ENCODE peak calls at places on chromosomes 4 and X, in five cellular contexts. O, T, P, H and J are unnamed samples.

GRCh38 chr4:138275946-138276621 is 33.9 kb upstream of the SLC7A11 start:
- DNase-seq in P (no peak), O (no peak), H (peak), T (peak), J (no peak)

GRCh38 chr4:8737075-8737474 is 134.6 kb downstream of the HMX1 start:
- DNase-seq in O (no peak), T (no peak), P (no peak), H (no peak), J (no peak)

GRCh38 chr4:137451150-137451850 is 81.0 kb downstream of the PCDH18 start:
- DNase-seq in P (no peak), T (no peak), H (no peak), O (no peak), J (no peak)

GRCh38 chrX:56995271-56995994 is at the start of gene SPIN3:
- DNase-seq in P (peak), H (peak), O (peak), T (peak), J (peak)

GRCh38 chr4:885353-885752 is 46.8 kb downstream of the GAK start:
- DNase-seq in P (no peak), H (no peak), T (no peak), O (no peak), J (no peak)

GRCh38 chr4:3607690-3608514 is 75.7 kb upstream of the LRPAP1 start:
- DNase-seq in O (no peak), P (no peak), T (no peak), H (no peak), J (no peak)

GRCh38 chr4:159127745-159128518 is 25.1 kb downstream of the RAPGEF2 start:
- DNase-seq in T (no peak), H (no peak), P (no peak), O (no peak), J (no peak)

GRCh38 chrX:68648960-68649359 is 1.5 kb downstream of the STARD8 start:
- DNase-seq in T (no peak), O (no peak), H (peak), P (no peak), J (no peak)

GRCh38 chr4:165192956-165193355 is 14.4 kb upstream of the KLHL2 start:
- DNase-seq in P (no peak), H (no peak), O (no peak), T (no peak), J (no peak)

GRCh38 chr4:3009422-3009821 is 46.1 kb downstream of the GRK4 start:
- DNase-seq in H (peak), O (no peak), P (no peak), T (peak), J (no peak)

GRCh38 chrX:128901018-128901417 is 622.3 kb downstream of the SMARCA1 start:
- DNase-seq in T (no peak), O (no peak), H (no peak), P (no peak), J (no peak)

GRCh38 chrX:136251042-136251991 is at the start of gene MAP7D3:
- DNase-seq in P (peak), O (peak), T (peak), H (peak), J (peak)

GRCh38 chrX:15322472-15322871 is 7.0 kb upstream of the ASB11 start:
- DNase-seq in T (no peak), O (no peak), P (no peak), H (no peak), J (no peak)

GRCh38 chrX:7025471-7025870 is 122.0 kb upstream of the STS start:
- DNase-seq in T (no peak), P (no peak), O (no peak), H (no peak), J (no peak)

GRCh38 chr4:169621754-169622481 is 1.5 kb downstream of the CLCN3 start:
- DNase-seq in H (peak), T (peak), O (peak), P (peak), J (no peak)